ENCODE peak calls at places on chromosomes 2 and 18, in seven cellular contexts. V is WERI-Rb-1, C is transverse colon, X is PC-3, H is tibial nerve, S is stomach, D is testis. J is an unnamed sample.

GRCh38 chr18:44342167-44342566 is 338.5 kb upstream of the SETBP1 start:
- DNase-seq in V (no peak), C (no peak), X (peak; percentile 62), H (no peak), S (no peak), D (no peak), J (no peak)

GRCh38 chr2:643334-643733 is 33.9 kb downstream of the TMEM18 start:
- DNase-seq in V (no peak), C (no peak), X (no peak), H (no peak), S (peak; percentile 8), D (no peak), J (no peak)

GRCh38 chr18:51751901-51752300 is 554.4 kb upstream of the MEX3C start:
- DNase-seq in V (no peak), C (no peak), X (no peak), H (no peak), S (no peak), D (no peak), J (no peak)

GRCh38 chr18:76468345-76469275 is 26.4 kb downstream of the ZNF516 start:
- DNase-seq in V (no peak), C (no peak), X (no peak), H (no peak), S (no peak), D (peak; percentile 14), J (peak; percentile 64)

GRCh38 chr2:189149981-189150380 is 29.6 kb downstream of the COL5A2 start:
- DNase-seq in V (no peak), C (no peak), X (peak; percentile 60), H (no peak), S (no peak), D (no peak), J (no peak)

GRCh38 chr18:69898241-69898861 is 49.3 kb downstream of the CD226 start:
- DNase-seq in V (no peak), C (no peak), X (no peak), H (no peak), S (no peak), D (peak; percentile 31), J (no peak)

GRCh38 chr2:119794237-119794636 is 34.5 kb downstream of the PTPN4 start:
- DNase-seq in V (no peak), C (no peak), X (no peak), H (no peak), S (no peak), D (no peak), J (peak; percentile 28)

GRCh38 chr18:31102020-31102684 is at the start of gene DSC2:
- DNase-seq in V (peak; percentile 79), C (peak; percentile 86), X (peak; percentile 34), H (no peak), S (peak; percentile 61), D (peak; percentile 25), J (peak; percentile 68)

GRCh38 chr2:133420748-133421147 is 147.5 kb downstream of the NCKAP5 start:
- DNase-seq in V (no peak), C (peak; percentile 10), X (no peak), H (no peak), S (no peak), D (no peak), J (no peak)

GRCh38 chr2:19944205-19944845 is 42.5 kb upstream of the TTC32 start:
- DNase-seq in V (no peak), C (no peak), X (no peak), H (no peak), S (no peak), D (no peak), J (no peak)

GRCh38 chr18:6943143-6943542 is 174.5 kb downstream of the LAMA1 start:
- DNase-seq in V (no peak), C (no peak), X (no peak), H (no peak), S (peak; percentile 79), D (no peak), J (no peak)

GRCh38 chr2:136034629-136035028 is 49.2 kb upstream of the DARS1 start:
- DNase-seq in V (no peak), C (no peak), X (no peak), H (no peak), S (no peak), D (no peak), J (no peak)

GRCh38 chr2:46846454-46846990 is 69.1 kb downstream of the MCFD2 start:
- DNase-seq in V (no peak), C (no peak), X (no peak), H (no peak), S (no peak), D (no peak), J (no peak)

GRCh38 chr2:156826342-156826933 is 390.3 kb downstream of the GPD2 start:
- DNase-seq in V (no peak), C (no peak), X (peak; percentile 36), H (no peak), S (no peak), D (no peak), J (no peak)

GRCh38 chr2:98359986-98360385 is 13.7 kb downstream of the CNGA3 start:
- DNase-seq in V (no peak), C (no peak), X (peak; percentile 82), H (no peak), S (no peak), D (no peak), J (no peak)
- H3K4me3 ChIP-seq in V (no peak overlapping the region), C (no peak overlapping the region), X (no peak overlapping the region), H (no peak overlapping the region), S (no peak overlapping the region), D (no peak overlapping the region), J (no peak overlapping the region)

DNA sequence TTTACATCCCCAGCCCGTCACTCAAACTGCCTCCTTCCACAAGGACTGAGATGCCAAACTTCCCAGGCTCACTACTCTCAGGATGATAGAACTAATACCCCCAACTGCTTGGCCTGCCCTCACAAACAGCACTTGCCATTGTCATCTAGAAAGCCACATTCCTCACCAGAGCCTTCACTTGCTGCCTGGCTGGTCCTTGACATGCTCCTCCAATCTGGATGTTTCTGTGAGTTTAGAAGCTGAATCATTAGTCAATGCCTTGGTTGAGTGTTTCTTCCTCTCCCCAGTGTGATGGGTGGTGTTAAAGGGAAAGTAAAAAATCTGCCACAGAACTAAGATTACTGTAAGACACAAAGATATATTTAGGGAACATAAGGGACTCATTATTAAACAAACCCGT is 52.5 kb downstream of the MARCHF4 start:
- DNase-seq in V (no peak), C (no peak), X (no peak), H (no peak), S (no peak), D (no peak), J (no peak)
- H3K27ac ChIP-seq in V (no peak overlapping the region), C (no peak overlapping the region), X (no peak overlapping the region), H (no peak overlapping the region), S (no peak overlapping the region), D (no peak overlapping the region), J (no peak overlapping the region)

GRCh38 chr2:22691666-22692065 is 693.3 kb upstream of the KLHL29 start:
- DNase-seq in V (no peak), C (no peak), X (no peak), H (no peak), S (no peak), D (no peak), J (no peak)

GRCh38 chr2:22692751-22693150 is 692.2 kb upstream of the KLHL29 start:
- DNase-seq in V (no peak), C (no peak), X (no peak), H (no peak), S (no peak), D (no peak), J (no peak)

GRCh38 chr2:22694856-22695255 is 690.1 kb upstream of the KLHL29 start:
- DNase-seq in V (no peak), C (no peak), X (no peak), H (no peak), S (no peak), D (no peak), J (no peak)

GRCh38 chr2:22697054-22697453 is 687.9 kb upstream of the KLHL29 start:
- DNase-seq in V (no peak), C (no peak), X (no peak), H (no peak), S (no peak), D (no peak), J (no peak)

DNA sequence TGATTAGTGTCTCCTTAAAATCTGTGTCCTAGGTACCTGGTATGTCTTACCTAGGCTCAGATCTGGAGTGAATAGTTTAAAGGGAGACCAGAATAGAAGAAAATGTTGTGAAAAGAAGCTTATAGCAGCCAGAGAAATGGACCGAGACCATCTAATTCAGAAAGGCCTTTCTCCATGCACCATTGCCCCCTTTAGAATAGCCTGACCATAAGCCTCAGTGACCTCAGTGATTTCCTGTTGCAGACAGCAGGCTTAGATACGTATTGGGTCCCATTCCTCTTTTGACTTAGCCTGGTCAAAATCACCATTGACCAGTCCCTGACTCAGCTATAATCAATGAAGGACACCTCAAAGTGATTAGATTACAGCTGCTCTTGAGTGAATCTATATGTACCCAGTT is 690.7 kb upstream of the KLHL29 start:
- DNase-seq in V (no peak), C (no peak), X (no peak), H (no peak), S (no peak), D (no peak), J (no peak)
- H3K9me3 ChIP-seq in V (no peaks in the 10 kb centered on the region), C (no peaks in the 10 kb centered on the region), X (peaks cover 17% of the 10 kb centered on the region), H (no peaks in the 10 kb centered on the region), S (no peaks in the 10 kb centered on the region), D (no peaks in the 10 kb centered on the region), J (no peaks in the 10 kb centered on the region)

GRCh38 chr2:164746713-164747112 is 94.9 kb downstream of the COBLL1 start:
- DNase-seq in V (no peak), C (no peak), X (no peak), H (no peak), S (no peak), D (no peak), J (no peak)
- H3K4me3 ChIP-seq in V (no peak overlapping the region), C (no peak overlapping the region), X (no peak overlapping the region), H (no peak overlapping the region), S (no peak overlapping the region), D (no peak overlapping the region), J (no peak overlapping the region)

DNA sequence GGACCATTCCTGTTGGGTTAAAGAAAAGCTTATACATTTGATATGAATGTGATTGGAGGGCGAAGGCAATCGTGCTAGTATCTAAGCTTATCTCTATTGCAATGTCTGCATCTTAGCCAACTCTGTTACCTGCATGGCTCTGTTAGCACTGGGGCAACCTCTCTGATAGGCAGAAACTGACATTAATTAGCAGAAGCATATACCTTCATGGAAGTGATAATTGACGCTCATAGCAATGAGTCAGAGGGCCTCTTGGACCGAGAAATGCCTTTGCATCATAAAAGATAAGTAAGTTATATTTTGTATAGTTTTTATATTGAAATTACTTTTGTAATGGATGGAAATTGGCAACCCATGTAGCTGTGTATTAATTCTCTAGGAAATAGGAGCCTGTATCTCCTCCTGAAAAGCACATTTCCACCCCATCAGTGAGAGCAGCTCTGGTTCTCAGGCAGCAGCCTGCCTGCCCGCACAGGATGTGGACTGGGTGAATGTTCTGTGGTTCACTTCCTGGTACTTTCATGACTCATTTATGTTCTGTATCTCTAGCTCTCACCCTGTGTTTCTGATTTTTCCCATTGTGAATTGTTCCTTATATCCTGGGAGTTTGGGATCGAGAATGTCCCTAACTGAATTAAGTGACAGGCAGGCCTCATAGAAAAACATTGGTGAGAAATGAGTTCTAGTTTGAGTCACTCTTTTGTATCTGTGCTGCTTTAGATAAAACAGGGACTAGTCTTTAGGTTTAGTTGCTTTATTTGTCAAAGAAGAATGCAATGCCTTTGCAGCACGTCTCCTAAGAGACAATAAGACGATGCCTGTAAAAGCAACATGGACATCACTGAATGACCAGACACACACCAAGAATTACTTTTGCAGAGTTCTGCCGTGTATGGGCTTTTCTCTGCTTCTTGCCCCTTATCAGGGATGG is 344.9 kb downstream of the DCDC2C start:
- DNase-seq in V (no peak), C (no peak), X (peak; percentile 22), H (no peak), S (no peak), D (no peak), J (no peak)
- H3K27ac ChIP-seq in V (no peak overlapping the region), C (no peak overlapping the region), X (no peak overlapping the region), H (no peak overlapping the region), S (no peak overlapping the region), D (no peak overlapping the region), J (no peak overlapping the region)

GRCh38 chr2:217316743-217317142 is 456.9 kb upstream of the TNP1 start:
- DNase-seq in V (no peak), C (no peak), X (peak; percentile 34), H (no peak), S (no peak), D (no peak), J (no peak)
- H3K9me3 ChIP-seq in V (peaks cover 5% of the 10 kb centered on the region), C (no peaks in the 10 kb centered on the region), X (no peaks in the 10 kb centered on the region), H (no peaks in the 10 kb centered on the region), S (peaks cover 7% of the 10 kb centered on the region), D (no peaks in the 10 kb centered on the region), J (peaks cover 2% of the 10 kb centered on the region)